ENCODE peak calls at places on chromosomes 11 and 22, in nine cellular contexts. R is A549; V is heart right ventricle; O is adipocyte; J is naive thymus-derived CD4-positive, alpha-beta T cell; L is CD8-positive, alpha-beta T cell; H is CD4-positive, alpha-beta memory T cell; K is adrenal gland; Q is thoracic aorta. F is an unnamed sample.

GRCh38 chr22:18068381-18068988 is 9.3 kb upstream of the PEX26 start:
- DNase-seq in R (no peak), V (no peak), O (peak; percentile 43), J (no peak), L (no peak), H (no peak), K (peak; percentile 13), Q (no peak), F (no peak)

GRCh38 chr11:107252429-107253161 is 205.0 kb downstream of the CWF19L2 start:
- DNase-seq in R (no peak), V (no peak), O (no peak), J (no peak), L (no peak), H (no peak), K (no peak), Q (no peak), F (no peak)

GRCh38 chr11:46541593-46542371 is 52.0 kb downstream of the AMBRA1 start:
- DNase-seq in R (peak; percentile 42), V (peak; percentile 51), O (no peak), J (no peak), L (no peak), H (no peak), K (peak; percentile 75), Q (no peak), F (peak; percentile 82)

GRCh38 chr11:44582641-44583352 is 17.3 kb downstream of the CD82 start:
- DNase-seq in R (no peak), V (no peak), O (no peak), J (no peak), L (no peak), H (no peak), K (no peak), Q (no peak), F (no peak)

GRCh38 chr22:44746061-44746789 is 6.2 kb upstream of the ARHGAP8 start:
- DNase-seq in R (no peak), V (no peak), O (no peak), J (no peak), L (no peak), H (no peak), K (no peak), Q (no peak), F (no peak)

GRCh38 chr22:30202531-30203006 is 44.0 kb downstream of the LIF start:
- DNase-seq in R (no peak), V (no peak), O (peak; percentile 79), J (no peak), L (no peak), H (no peak), K (no peak), Q (no peak), F (peak; percentile 69)

GRCh38 chr11:118605116-118605867 is 2.1 kb upstream of the PHLDB1 start:
- DNase-seq in R (no peak), V (peak; percentile 66), O (peak; percentile 98), J (no peak), L (no peak), H (no peak), K (peak; percentile 61), Q (no peak), F (peak; percentile 82)

GRCh38 chr11:110435780-110436717 is 6.3 kb downstream of the FDX1 start:
- DNase-seq in R (no peak), V (no peak), O (peak; percentile 45), J (no peak), L (no peak), H (no peak), K (no peak), Q (no peak), F (no peak)

GRCh38 chr22:45503071-45503815 is 560 bp downstream of the FBLN1 start:
- DNase-seq in R (no peak), V (no peak), O (no peak), J (no peak), L (no peak), H (no peak), K (no peak), Q (no peak), F (no peak)

GRCh38 chr11:15091620-15092019 is 18.2 kb downstream of the CALCB start:
- DNase-seq in R (no peak), V (no peak), O (no peak), J (no peak), L (no peak), H (no peak), K (no peak), Q (no peak), F (no peak)

GRCh38 chr11:76629133-76629852 is 41.3 kb downstream of the LRRC32 start:
- DNase-seq in R (no peak), V (peak; percentile 32), O (no peak), J (no peak), L (peak; percentile 33), H (peak; percentile 22), K (peak; percentile 58), Q (no peak), F (no peak)

GRCh38 chr11:68142028-68142412 is 20.8 kb upstream of the CHKA start:
- DNase-seq in R (no peak), V (peak; percentile 35), O (no peak), J (no peak), L (no peak), H (no peak), K (no peak), Q (no peak), F (no peak)

GRCh38 chr11:110918351-110918750 is 206.1 kb upstream of the ARHGAP20 start:
- DNase-seq in R (no peak), V (no peak), O (no peak), J (no peak), L (no peak), H (no peak), K (no peak), Q (no peak), F (no peak)

GRCh38 chr11:132106336-132106982 is 736.0 kb downstream of the NTM start:
- DNase-seq in R (no peak), V (no peak), O (no peak), J (no peak), L (no peak), H (no peak), K (no peak), Q (no peak), F (no peak)

GRCh38 chr22:37283393-37283937 is 1.2 kb downstream of the CYTH4 start:
- DNase-seq in R (no peak), V (no peak), O (no peak), J (peak; percentile 59), L (peak; percentile 54), H (peak; percentile 71), K (no peak), Q (no peak), F (no peak)

GRCh38 chr11:23585700-23586099 is 725.4 kb upstream of the CCDC179 start:
- DNase-seq in R (no peak), V (no peak), O (peak; percentile 51), J (no peak), L (no peak), H (no peak), K (no peak), Q (no peak), F (no peak)

GRCh38 chr11:33214187-33214586 is 43.0 kb upstream of the HIPK3 start:
- DNase-seq in R (no peak), V (no peak), O (no peak), J (no peak), L (no peak), H (no peak), K (no peak), Q (no peak), F (no peak)

GRCh38 chr11:27456140-27456801 is 16.3 kb downstream of the LGR4 start:
- DNase-seq in R (peak; percentile 73), V (no peak), O (peak; percentile 62), J (no peak), L (no peak), H (no peak), K (no peak), Q (no peak), F (no peak)

GRCh38 chr11:12215192-12215591 is 104.8 kb downstream of the MICAL2 start:
- DNase-seq in R (no peak), V (no peak), O (no peak), J (no peak), L (no peak), H (no peak), K (no peak), Q (no peak), F (no peak)
- H3K4me1 ChIP-seq in R (peaks cover 35% of the 10 kb centered on the region), V (peaks cover 6% of the 10 kb centered on the region), O (peaks cover 31% of the 10 kb centered on the region), J (no peaks in the 10 kb centered on the region), L (peaks cover 11% of the 10 kb centered on the region), H (no peaks in the 10 kb centered on the region), K (peaks cover 5% of the 10 kb centered on the region), Q (peaks cover 72% of the 10 kb centered on the region), F (peaks cover 43% of the 10 kb centered on the region)

DNA sequence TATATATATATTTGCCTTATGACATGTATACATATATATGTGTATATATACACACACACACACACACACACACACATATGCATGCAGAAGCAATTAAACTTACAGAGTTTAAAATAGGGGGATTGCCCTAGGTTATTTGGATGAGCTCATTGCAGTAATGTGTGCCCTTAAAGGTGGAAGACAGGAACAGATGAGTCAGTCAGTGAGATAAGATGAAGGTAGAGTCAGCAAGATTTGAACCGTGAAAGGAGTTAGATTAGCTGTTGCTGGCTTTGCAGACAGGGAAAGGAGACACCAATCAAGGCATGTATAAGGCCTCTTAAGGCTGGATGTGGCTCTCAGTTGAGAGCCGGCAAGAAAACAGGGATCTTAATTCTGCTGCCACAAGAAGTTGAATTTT is 902.4 kb upstream of the RAG2 start:
- DNase-seq in R (no peak), V (no peak), O (peak; percentile 17), J (no peak), L (no peak), H (no peak), K (no peak), Q (no peak), F (no peak)
- H3K4me1 ChIP-seq in R (no peaks in the 10 kb centered on the region), V (no peaks in the 10 kb centered on the region), O (peaks cover 39% of the 10 kb centered on the region), J (no peaks in the 10 kb centered on the region), L (no peaks in the 10 kb centered on the region), H (no peaks in the 10 kb centered on the region), K (peaks cover 9% of the 10 kb centered on the region), Q (no peaks in the 10 kb centered on the region), F (no peaks in the 10 kb centered on the region)

GRCh38 chr11:2693271-2693833 is 6.4 kb downstream of the KCNQ1OT1 start:
- DNase-seq in R (no peak), V (no peak), O (no peak), J (no peak), L (no peak), H (no peak), K (peak; percentile 13), Q (no peak), F (no peak)
- H3K4me1 ChIP-seq in R (peaks cover 4% of the 10 kb centered on the region), V (peaks cover 10% of the 10 kb centered on the region), O (peaks cover 37% of the 10 kb centered on the region), J (no peaks in the 10 kb centered on the region), L (no peaks in the 10 kb centered on the region), H (no peaks in the 10 kb centered on the region), K (peaks cover 78% of the 10 kb centered on the region), Q (peaks cover 39% of the 10 kb centered on the region), F (no peaks in the 10 kb centered on the region)

DNA sequence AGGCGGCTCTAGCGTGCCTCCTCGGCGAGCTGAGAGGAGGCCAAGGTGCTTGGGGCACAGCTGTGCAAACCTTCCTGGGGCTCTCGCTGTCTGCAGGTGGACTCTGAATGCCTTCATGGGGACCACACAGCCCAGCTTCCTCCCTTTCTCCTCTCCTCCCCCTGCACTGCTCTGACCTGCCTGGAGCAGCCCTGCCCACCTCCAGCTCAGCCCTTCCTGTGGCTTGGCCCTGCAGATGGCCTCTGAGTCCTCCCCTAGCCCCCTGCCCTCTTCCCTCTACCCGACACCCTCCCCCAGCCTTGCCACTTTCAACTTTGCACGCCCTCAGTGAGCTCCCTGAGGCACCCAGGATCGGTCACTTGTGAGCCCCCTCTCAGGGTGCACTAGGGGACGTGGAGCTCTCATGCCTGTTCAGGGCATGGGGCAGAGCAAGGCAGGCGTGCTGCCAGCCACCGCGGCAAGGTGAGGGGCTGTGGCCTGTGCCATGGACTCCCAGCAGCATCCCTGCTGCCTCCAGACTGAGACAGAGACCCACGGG is 31.4 kb downstream of the PPM1F start:
- DNase-seq in R (no peak), V (no peak), O (no peak), J (no peak), L (no peak), H (no peak), K (no peak), Q (no peak), F (no peak)
- H3K4me1 ChIP-seq in R (no peaks in the 10 kb centered on the region), V (no peaks in the 10 kb centered on the region), O (peaks cover 3% of the 10 kb centered on the region), J (no peaks in the 10 kb centered on the region), L (no peaks in the 10 kb centered on the region), H (no peaks in the 10 kb centered on the region), K (peaks cover 26% of the 10 kb centered on the region), Q (peaks cover 8% of the 10 kb centered on the region), F (peaks cover 18% of the 10 kb centered on the region)

GRCh38 chr11:57324886-57325734 is at the start of gene TNKS1BP1:
- DNase-seq in R (peak; percentile 97), V (peak; percentile 96), O (peak; percentile 99), J (peak; percentile 86), L (peak; percentile 90), H (peak; percentile 91), K (peak; percentile 99), Q (peak; percentile 93), F (peak; percentile 98)
- H3K4me1 ChIP-seq in R (peaks cover 42% of the 10 kb centered on the region), V (peaks cover 8% of the 10 kb centered on the region), O (peaks cover 44% of the 10 kb centered on the region), J (peaks cover 14% of the 10 kb centered on the region), L (peaks cover 29% of the 10 kb centered on the region), H (peaks cover 33% of the 10 kb centered on the region), K (peaks cover 51% of the 10 kb centered on the region), Q (peaks cover 37% of the 10 kb centered on the region), F (peaks cover 39% of the 10 kb centered on the region)